ENCODE peak calls at places on chromosomes 13 and 19, in seven cellular contexts. O is Karpas-422, N is GM23248, K is DND-41, M is MM.1S, B is PC-3, C is OCI-LY7. D is an unnamed sample. For H3K79me2, the result is how much of the 10 kb centered on the place peaks cover.

GRCh38 chr13:26882731-26883130 is 122.1 kb upstream of the GPR12 start:
- DNase-seq in O (no peak), N (no peak), K (no peak), M (no peak), B (no peak), C (no peak), D (no peak)

GRCh38 chr19:29535432-29535831 is 9.6 kb downstream of the VSTM2B start:
- DNase-seq in O (no peak), N (no peak), K (no peak), M (no peak), B (no peak), C (no peak), D (peak)

GRCh38 chr19:28103916-28104315 is 1109.0 kb downstream of the UQCRFS1 start:
- DNase-seq in O (no peak), N (no peak), K (no peak), M (no peak), B (no peak), C (no peak), D (peak)

GRCh38 chr13:68428292-68428691 is 1198.2 kb upstream of the PCDH9 start:
- DNase-seq in O (no peak), N (no peak), K (no peak), M (no peak), B (peak), C (no peak), D (no peak)

GRCh38 chr13:112793545-112794445 is 104.0 kb downstream of the ATP11A start:
- DNase-seq in O (no peak), N (no peak), K (no peak), M (no peak), B (no peak), C (no peak), D (no peak)

GRCh38 chr13:21120191-21120590 is 56.2 kb downstream of the SKA3 start:
- DNase-seq in O (no peak), N (no peak), K (no peak), M (no peak), B (no peak), C (no peak), D (no peak)

GRCh38 chr13:50917572-50917971 is 8.0 kb downstream of the RNASEH2B start:
- DNase-seq in O (no peak), N (peak), K (no peak), M (no peak), B (no peak), C (no peak), D (no peak)

GRCh38 chr13:40082644-40083043 is 427.2 kb downstream of the COG6 start:
- DNase-seq in O (no peak), N (no peak), K (no peak), M (no peak), B (no peak), C (no peak), D (no peak)

GRCh38 chr19:50173144-50173543 is 10.1 kb upstream of the IZUMO2 start:
- DNase-seq in O (no peak), N (no peak), K (no peak), M (peak), B (peak), C (no peak), D (no peak)

GRCh38 chr13:110047511-110047910 is 259.4 kb downstream of the COL4A1 start:
- DNase-seq in O (no peak), N (no peak), K (no peak), M (no peak), B (peak), C (no peak), D (no peak)

GRCh38 chr19:33826521-33826920 is 29.9 kb downstream of the KCTD15 start:
- DNase-seq in O (no peak), N (no peak), K (no peak), M (no peak), B (no peak), C (no peak), D (no peak)

GRCh38 chr13:50080856-50081105 is 65.5 kb downstream of the KCNRG start:
- DNase-seq in O (no peak), N (peak), K (no peak), M (peak), B (no peak), C (no peak), D (no peak)

GRCh38 chr19:33280351-33280921 is 21.9 kb downstream of the CEBPA start:
- DNase-seq in O (no peak), N (no peak), K (no peak), M (no peak), B (no peak), C (no peak), D (no peak)

GRCh38 chr13:75691183-75691582 is 55.1 kb downstream of the LMO7 start:
- DNase-seq in O (no peak), N (peak), K (no peak), M (no peak), B (peak), C (no peak), D (no peak)

GRCh38 chr19:13984875-13985741 is 21.0 kb downstream of the RFX1 start:
- DNase-seq in O (peak), N (no peak), K (no peak), M (no peak), B (no peak), C (peak), D (no peak)

GRCh38 chr13:107347641-107348369 is 779.9 kb upstream of the ARGLU1 start:
- DNase-seq in O (no peak), N (peak), K (no peak), M (no peak), B (no peak), C (no peak), D (no peak)

GRCh38 chr13:101941095-101941777 is 460.6 kb downstream of the FGF14 start:
- DNase-seq in O (no peak), N (peak), K (no peak), M (no peak), B (peak), C (no peak), D (no peak)

GRCh38 chr13:114059946-114060860 is 72.2 kb downstream of the RASA3 start:
- DNase-seq in O (no peak), N (no peak), K (no peak), M (no peak), B (no peak), C (no peak), D (no peak)

GRCh38 chr13:67258482-67258881 is 28.3 kb upstream of the PCDH9 start:
- DNase-seq in O (no peak), N (no peak), K (no peak), M (peak), B (no peak), C (no peak), D (peak)

GRCh38 chr19:41478875-41479756 is 36.2 kb downstream of the ERICH4 start:
- DNase-seq in O (no peak), N (no peak), K (no peak), M (no peak), B (no peak), C (no peak), D (no peak)

GRCh38 chr19:13794388-13794751 is 873 bp upstream of the ZSWIM4 start:
- DNase-seq in O (no peak), N (peak), K (no peak), M (no peak), B (peak), C (no peak), D (no peak)

GRCh38 chr13:104357174-104357573 is 1291.0 kb upstream of the SLC10A2 start:
- DNase-seq in O (no peak), N (no peak), K (no peak), M (no peak), B (no peak), C (no peak), D (peak)

GRCh38 chr13:99617474-99618255 is 116.4 kb downstream of the TM9SF2 start:
- DNase-seq in O (peak), N (peak), K (no peak), M (no peak), B (peak), C (peak), D (peak)

GRCh38 chr13:24161010-24161775 is 673 bp downstream of the SPATA13 start:
- DNase-seq in O (no peak), N (peak), K (peak), M (peak), B (peak), C (peak), D (peak)

GRCh38 chr13:44403720-44404063 is 30.1 kb downstream of the SERP2 start:
- DNase-seq in O (no peak), N (no peak), K (no peak), M (no peak), B (no peak), C (no peak), D (no peak)

GRCh38 chr13:106989866-106990265 is 421.9 kb upstream of the ARGLU1 start:
- DNase-seq in O (no peak), N (no peak), K (no peak), M (no peak), B (no peak), C (no peak), D (no peak)

GRCh38 chr19:40398417-40399056 is 8.6 kb upstream of the HIPK4 start:
- DNase-seq in O (no peak), N (peak), K (no peak), M (no peak), B (no peak), C (peak), D (peak)

GRCh38 chr13:101417043-101417406 is 717 bp upstream of the NALCN start:
- DNase-seq in O (no peak), N (peak), K (no peak), M (no peak), B (peak), C (no peak), D (peak)

GRCh38 chr19:38213911-38214625 is 10.0 kb downstream of the DPF1 start:
- DNase-seq in O (peak), N (peak), K (peak), M (peak), B (peak), C (no peak), D (peak)

GRCh38 chr19:54137913-54138776 is 583 bp downstream of the CNOT3 start:
- DNase-seq in O (peak), N (peak), K (peak), M (peak), B (no peak), C (peak), D (peak)
- H3K79me2 ChIP-seq in O (half or more), N (half or more), K (half or more), M (half or more), B (half or more), C (under half), D (half or more)

GRCh38 chr13:97246596-97246995 is 24.5 kb downstream of the MBNL2 start:
- DNase-seq in O (no peak), N (peak), K (no peak), M (no peak), B (no peak), C (no peak), D (no peak)
- H3K79me2 ChIP-seq in O (under half), N (half or more), K (under half), M (half or more), B (under half), C (under half), D (under half)

GRCh38 chr19:9156304-9156703 is 16.1 kb downstream of the ZNF317 start:
- DNase-seq in O (no peak), N (no peak), K (no peak), M (no peak), B (no peak), C (peak), D (no peak)
- H3K79me2 ChIP-seq in O (half or more), N (half or more), K (half or more), M (under half), B (half or more), C (under half), D (half or more)

GRCh38 chr13:73585236-73585635 is 526.4 kb downstream of the KLF5 start:
- DNase-seq in O (no peak), N (no peak), K (no peak), M (no peak), B (no peak), C (no peak), D (no peak)
- H3K79me2 ChIP-seq in O (under half), N (under half), K (under half), M (under half), B (under half), C (under half), D (under half)

DNA sequence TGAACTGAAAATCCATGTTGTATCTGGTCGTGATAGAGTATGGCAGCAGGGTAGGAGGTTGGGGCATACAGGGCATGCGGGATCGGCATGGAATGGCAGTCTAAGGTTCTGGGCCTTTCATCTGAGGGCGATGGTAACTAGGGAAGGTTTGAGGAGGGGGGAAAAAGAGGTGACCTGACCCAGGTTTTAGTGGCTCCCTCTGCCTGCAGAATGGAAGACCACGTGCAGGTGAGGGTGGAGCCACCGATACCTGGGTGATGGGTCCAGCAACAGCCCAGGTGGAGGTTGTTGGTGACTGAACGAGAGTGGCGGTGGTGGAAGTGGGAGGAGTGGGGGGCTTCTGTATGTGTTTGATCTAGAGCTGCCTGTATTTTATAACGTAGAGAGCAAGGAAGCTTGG is 3.8 kb downstream of the ZNF749 start:
- DNase-seq in O (no peak), N (no peak), K (no peak), M (no peak), B (no peak), C (no peak), D (no peak)
- H3K79me2 ChIP-seq in O (half or more), N (half or more), K (half or more), M (half or more), B (half or more), C (under half), D (half or more)

DNA sequence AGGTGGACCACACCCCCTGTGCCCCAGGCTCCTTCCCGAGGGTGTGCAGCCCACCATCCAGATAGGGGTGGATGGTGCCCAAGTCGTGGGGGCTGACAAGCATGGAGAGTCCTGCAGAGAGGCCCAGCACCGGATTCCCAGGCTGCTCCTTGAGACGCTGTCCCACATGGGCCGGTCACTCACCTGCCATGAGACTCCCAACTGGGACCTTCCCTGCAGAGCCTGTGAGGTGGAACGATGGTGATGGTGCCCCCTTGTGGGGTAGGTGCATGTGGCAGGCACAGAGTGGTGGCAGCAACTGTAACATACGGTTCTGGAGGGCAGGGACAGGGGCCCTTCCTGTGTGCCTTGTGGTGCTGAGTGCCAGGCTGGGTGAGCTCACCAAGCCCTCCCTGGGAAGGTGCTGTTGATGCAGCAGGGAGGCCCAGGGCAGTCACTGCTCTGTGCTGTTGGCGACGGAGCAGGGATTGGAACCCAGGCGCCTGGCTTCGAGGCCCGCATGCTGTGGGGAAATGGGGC is 33.1 kb downstream of the PPP1R37 start:
- DNase-seq in O (peak), N (peak), K (peak), M (peak), B (peak), C (peak), D (peak)
- H3K79me2 ChIP-seq in O (half or more), N (half or more), K (half or more), M (half or more), B (under half), C (under half), D (under half)

GRCh38 chr13:91357613-91358383 is 10.3 kb downstream of the MIR17HG start:
- DNase-seq in O (peak), N (no peak), K (no peak), M (no peak), B (no peak), C (peak), D (no peak)
- H3K79me2 ChIP-seq in O (under half), N (under half), K (under half), M (under half), B (under half), C (under half), D (under half)

DNA sequence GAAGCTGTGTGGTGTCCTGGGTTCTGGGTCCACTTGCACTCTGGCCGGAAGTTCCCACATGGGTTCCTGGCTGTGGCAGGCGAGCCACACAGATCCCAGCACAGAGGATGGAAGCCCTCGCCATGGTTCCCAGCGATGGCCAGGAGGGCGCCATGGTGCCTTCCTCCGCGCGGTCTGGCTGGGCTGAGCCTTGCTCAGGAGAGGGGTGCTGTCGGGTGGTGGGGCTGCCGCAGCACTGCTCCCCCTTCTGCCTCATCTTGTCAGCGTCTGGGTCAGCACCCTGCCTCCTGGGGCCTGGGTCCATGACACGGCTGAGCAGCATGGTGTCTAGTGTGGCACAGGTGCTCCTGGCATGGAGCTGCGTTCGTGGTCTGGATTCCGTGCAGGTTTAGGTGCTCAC is 33.5 kb downstream of the DOT1L start:
- DNase-seq in O (no peak), N (no peak), K (no peak), M (no peak), B (no peak), C (no peak), D (no peak)
- H3K79me2 ChIP-seq in O (under half), N (half or more), K (half or more), M (half or more), B (under half), C (under half), D (under half)

GRCh38 chr19:23391239-23391638 is 4.0 kb downstream of the ZNF91 start:
- DNase-seq in O (no peak), N (no peak), K (no peak), M (no peak), B (peak), C (no peak), D (no peak)

GRCh38 chr19:23392706-23393105 is 2.6 kb downstream of the ZNF91 start:
- DNase-seq in O (no peak), N (peak), K (no peak), M (no peak), B (peak), C (no peak), D (peak)

GRCh38 chr19:23395041-23395721 is at the start of gene ZNF91:
- DNase-seq in O (peak), N (peak), K (peak), M (peak), B (peak), C (peak), D (peak)

DNA sequence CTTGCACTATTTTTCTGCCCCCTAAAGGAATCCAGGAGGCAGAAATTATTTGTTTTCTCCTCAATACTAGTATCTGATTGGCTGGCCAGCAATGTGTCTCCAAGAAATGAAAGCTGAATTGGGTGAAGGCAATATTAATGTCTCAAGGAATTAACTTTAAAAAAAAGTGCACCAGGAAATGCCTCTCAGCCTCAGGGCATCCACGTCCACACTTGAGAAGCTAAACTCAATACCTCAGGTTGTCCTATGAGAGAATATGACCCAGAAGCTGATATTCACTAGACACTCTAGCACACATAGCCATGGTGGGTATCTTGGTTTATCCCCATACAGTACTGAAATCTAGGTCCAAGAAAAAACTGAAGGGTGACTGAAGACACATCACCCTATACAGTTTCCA is 2.1 kb downstream of the ZNF91 start:
- DNase-seq in O (no peak), N (peak), K (no peak), M (no peak), B (peak), C (no peak), D (no peak)
- H3K79me2 ChIP-seq in O (half or more), N (half or more), K (half or more), M (under half), B (half or more), C (half or more), D (half or more)

GRCh38 chr19:46911456-46911855 is 50.7 kb downstream of the ARHGAP35 start:
- DNase-seq in O (no peak), N (no peak), K (no peak), M (no peak), B (no peak), C (no peak), D (no peak)
- H3K79me2 ChIP-seq in O (half or more), N (half or more), K (half or more), M (under half), B (half or more), C (half or more), D (half or more)